ENCODE peak calls at places on chromosomes 1 and 21, in five cellular contexts. Q is neural progenitor cell, J is AG04450, R is lower lobe of right lung, H is GM06990. W is an unnamed sample.

GRCh38 chr1:70168283-70168682 is 37.1 kb downstream of the LRRC40 start:
- DNase-seq in Q (no peak), J (no peak), R (no peak), H (no peak), W (no peak)

GRCh38 chr1:113871597-113872113 is at the start of gene PTPN22:
- DNase-seq in Q (no peak), J (peak), R (peak), H (peak), W (peak)

GRCh38 chr1:12615916-12616708 is 1.9 kb downstream of the DHRS3 start:
- DNase-seq in Q (peak), J (no peak), R (peak), H (no peak), W (no peak)

GRCh38 chr1:245516178-245516829 is 361.5 kb downstream of the KIF26B start:
- DNase-seq in Q (peak), J (peak), R (no peak), H (no peak), W (no peak)

GRCh38 chr1:228398741-228399461 is 7.7 kb downstream of the TRIM11 start:
- DNase-seq in Q (no peak), J (no peak), R (no peak), H (no peak), W (no peak)

GRCh38 chr1:54837002-54837853 is 36.1 kb upstream of the TTC22 start:
- DNase-seq in Q (no peak), J (no peak), R (no peak), H (no peak), W (no peak)

GRCh38 chr1:119531606-119532323 is 24.8 kb downstream of the HSD3B1 start:
- DNase-seq in Q (no peak), J (no peak), R (no peak), H (no peak), W (no peak)

GRCh38 chr21:32705139-32705538 is 22.7 kb downstream of the SYNJ1 start:
- DNase-seq in Q (no peak), J (no peak), R (no peak), H (no peak), W (no peak)

GRCh38 chr1:43636006-43636641 is 13.8 kb upstream of the KDM4A start:
- DNase-seq in Q (no peak), J (no peak), R (no peak), H (no peak), W (no peak)

GRCh38 chr1:227939791-227940771 is 7.7 kb downstream of the WNT9A start:
- DNase-seq in Q (no peak), J (no peak), R (peak), H (no peak), W (no peak)

GRCh38 chr1:9249534-9250335 is 15.2 kb downstream of the H6PD start:
- DNase-seq in Q (peak), J (no peak), R (peak), H (no peak), W (peak)

GRCh38 chr1:25810341-25811299 is 9.1 kb upstream of the MTFR1L start:
- DNase-seq in Q (peak), J (no peak), R (peak), H (peak), W (peak)

GRCh38 chr1:94079056-94079990 is 41.6 kb downstream of the ABCA4 start:
- DNase-seq in Q (peak), J (no peak), R (no peak), H (no peak), W (peak)

GRCh38 chr1:6445062-6445763 is 20.6 kb downstream of the ESPN start:
- DNase-seq in Q (peak), J (no peak), R (no peak), H (no peak), W (peak)

GRCh38 chr1:48947761-48948537 is 171.3 kb upstream of the BEND5 start:
- DNase-seq in Q (no peak), J (no peak), R (no peak), H (no peak), W (no peak)

GRCh38 chr1:166705376-166706289 is 133.6 kb upstream of the POGK start:
- DNase-seq in Q (no peak), J (no peak), R (no peak), H (no peak), W (no peak)

GRCh38 chr1:31424568-31424967 is 11.6 kb downstream of the SERINC2 start:
- DNase-seq in Q (no peak), J (no peak), R (no peak), H (no peak), W (no peak)

GRCh38 chr1:245704765-245705164 is 550.0 kb downstream of the KIF26B start:
- DNase-seq in Q (no peak), J (no peak), R (no peak), H (no peak), W (no peak)

GRCh38 chr1:67732750-67733151 is 47.8 kb downstream of the GADD45A start:
- DNase-seq in Q (no peak), J (no peak), R (no peak), H (no peak), W (peak)

GRCh38 chr1:95407146-95407863 is 173.3 kb downstream of the RWDD3 start:
- DNase-seq in Q (peak), J (no peak), R (no peak), H (no peak), W (no peak)

GRCh38 chr21:29347274-29347681 is 48.6 kb downstream of the BACH1 start:
- DNase-seq in Q (no peak), J (no peak), R (no peak), H (no peak), W (no peak)

GRCh38 chr1:243974451-243975292 is 76.4 kb upstream of the ZBTB18 start:
- DNase-seq in Q (peak), J (no peak), R (no peak), H (no peak), W (peak)

GRCh38 chr1:54979327-54979891 is 1.0 kb upstream of the TMEM61 start:
- DNase-seq in Q (no peak), J (no peak), R (no peak), H (no peak), W (no peak)

GRCh38 chr1:34879230-34879629 is 19.7 kb upstream of the SMIM12 start:
- DNase-seq in Q (peak), J (no peak), R (no peak), H (no peak), W (no peak)
- TF ChIP-seq CTCF in Q (no peak), J (no peak), R (no peak), H (no peak), W (no peak)

GRCh38 chr1:171645553-171646336 is 6.7 kb downstream of the MYOC start:
- DNase-seq in Q (no peak), J (no peak), R (no peak), H (no peak), W (no peak)
- H3K4me3 ChIP-seq in Q (no peak), J (no peak), R (no peak), H (no peak), W (no peak)

GRCh38 chr21:35777081-35777480 is 283.2 kb downstream of the SETD4 start:
- DNase-seq in Q (no peak), J (no peak), R (no peak), H (no peak), W (no peak)
- TF ChIP-seq CTCF in Q (no peak), J (no peak), R (no peak), H (no peak), W (no peak)

GRCh38 chr1:149915429-149916192 is 2.0 kb downstream of the SV2A start:
- DNase-seq in Q (peak), J (no peak), R (no peak), H (no peak), W (peak)

GRCh38 chr1:149914545-149914944 is 3.1 kb downstream of the SV2A start:
- DNase-seq in Q (no peak), J (no peak), R (no peak), H (no peak), W (no peak)

GRCh38 chr1:149916193-149916926 is 1.3 kb downstream of the SV2A start:
- DNase-seq in Q (no peak), J (no peak), R (no peak), H (no peak), W (no peak)

GRCh38 chr1:149916927-149917310 is 725 bp downstream of the SV2A start:
- DNase-seq in Q (no peak), J (no peak), R (no peak), H (no peak), W (no peak)

DNA sequence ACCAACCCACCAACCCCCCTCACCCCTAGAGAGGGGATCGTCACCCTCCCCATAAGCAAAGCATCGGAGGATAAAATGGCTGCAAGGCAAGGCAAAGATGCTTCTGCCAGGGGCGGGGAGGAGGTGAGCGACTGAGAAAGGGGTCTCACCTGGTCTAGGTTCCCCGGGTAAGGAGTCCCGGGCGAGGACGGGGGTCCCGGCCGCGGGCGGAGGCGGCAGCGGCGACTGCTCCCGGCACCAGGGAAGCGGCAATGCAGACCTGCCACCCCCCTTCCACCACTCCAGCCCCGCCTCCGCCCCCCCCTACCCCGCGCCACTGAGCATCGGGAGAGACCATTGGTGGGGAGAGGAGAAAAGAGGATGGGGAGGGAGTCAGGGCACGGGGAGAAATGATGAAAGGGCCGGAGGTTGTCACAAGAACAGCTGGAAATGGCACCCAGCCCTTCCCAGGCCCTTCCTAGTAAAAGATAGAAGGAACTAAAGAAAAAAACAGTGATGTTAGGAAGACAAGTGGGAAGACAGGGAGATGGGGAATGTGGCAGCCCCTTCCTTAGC is at the start of gene SV2A:
- DNase-seq in Q (peak), J (no peak), R (no peak), H (peak), W (no peak)
- H3K4me3 ChIP-seq in Q (peak), J (peak), R (peak), H (peak), W (peak)

DNA sequence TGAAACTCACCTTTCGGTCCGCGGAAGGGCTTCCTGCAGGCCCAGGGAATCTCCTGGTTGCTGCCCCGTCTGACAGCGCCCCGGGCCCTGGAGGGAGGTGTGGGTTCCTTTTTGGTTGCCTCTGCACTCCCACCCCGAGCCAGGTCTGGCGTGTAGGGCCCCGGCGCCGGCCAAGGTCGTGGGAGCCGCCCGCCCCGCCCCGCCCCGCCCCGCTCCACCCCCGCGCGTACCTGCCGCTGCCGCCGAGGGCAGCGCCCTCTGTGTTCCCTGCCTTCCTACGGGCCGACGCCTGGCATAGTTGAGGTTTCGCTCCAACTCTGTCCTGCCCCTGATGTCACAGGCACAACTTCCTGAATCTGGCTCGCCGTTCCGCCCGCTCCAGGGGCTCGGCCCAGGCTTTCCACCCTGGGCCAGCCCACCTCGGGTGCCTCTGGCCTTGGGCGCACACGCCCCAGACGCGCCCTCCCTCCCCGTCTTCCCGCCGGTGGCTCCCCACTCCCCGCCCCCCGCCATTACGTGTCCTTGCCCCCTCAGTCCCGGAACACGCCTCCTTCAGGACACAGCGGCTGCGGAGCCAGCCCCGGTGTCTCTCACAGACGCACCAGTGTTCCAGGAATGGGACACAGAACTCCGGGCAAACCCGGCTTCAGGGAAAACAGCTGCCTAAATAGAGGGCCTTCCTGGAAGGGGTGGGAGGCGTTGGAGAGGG is at the start of gene KIAA0040:
- DNase-seq in Q (peak), J (no peak), R (peak), H (peak), W (peak)
- TF ChIP-seq CTCF in Q (peak), J (no peak), R (peak), H (peak), W (no peak)

GRCh38 chr1:41536296-41536695 is 51.8 kb upstream of the EDN2 start:
- DNase-seq in Q (no peak), J (no peak), R (peak), H (no peak), W (no peak)
- H3K4me3 ChIP-seq in Q (no peak), J (no peak), R (no peak), H (no peak), W (no peak)

GRCh38 chr1:37561794-37562132 is 5.0 kb downstream of the DNALI1 start:
- DNase-seq in Q (peak), J (no peak), R (no peak), H (no peak), W (peak)
- TF ChIP-seq CTCF in Q (peak), J (peak), R (peak), H (peak), W (peak)

DNA sequence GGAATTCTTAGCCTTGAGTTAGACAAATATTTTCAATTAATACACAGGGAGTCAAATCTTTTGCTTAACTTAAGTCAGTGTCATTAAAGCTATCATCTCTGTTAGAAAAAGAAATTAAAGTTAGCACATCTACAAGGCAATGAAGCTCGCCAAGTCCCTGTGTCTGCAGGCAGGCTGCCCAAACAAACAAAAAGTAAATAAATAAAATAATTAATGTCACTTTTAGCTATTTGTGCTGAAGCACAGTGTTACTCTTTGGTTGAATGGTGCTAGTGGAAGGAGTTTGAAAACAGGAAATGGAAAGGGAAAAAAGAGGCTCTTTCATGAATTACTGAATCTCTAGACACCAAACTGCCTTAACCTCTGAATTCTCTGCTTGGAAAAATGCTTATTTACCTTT is 37.1 kb upstream of the COL11A1 start:
- DNase-seq in Q (no peak), J (no peak), R (no peak), H (no peak), W (no peak)
- H3K4me3 ChIP-seq in Q (no peak), J (no peak), R (no peak), H (no peak), W (no peak)

GRCh38 chr21:15279484-15279883 is 214.7 kb upstream of the NRIP1 start:
- DNase-seq in Q (no peak), J (no peak), R (no peak), H (no peak), W (no peak)

GRCh38 chr21:15282666-15283065 is 217.9 kb upstream of the NRIP1 start:
- DNase-seq in Q (no peak), J (no peak), R (no peak), H (no peak), W (no peak)

GRCh38 chr21:15283789-15284188 is 219.0 kb upstream of the NRIP1 start:
- DNase-seq in Q (no peak), J (no peak), R (no peak), H (no peak), W (no peak)

GRCh38 chr21:15283138-15283537 is 218.3 kb upstream of the NRIP1 start:
- DNase-seq in Q (no peak), J (no peak), R (no peak), H (no peak), W (no peak)

DNA sequence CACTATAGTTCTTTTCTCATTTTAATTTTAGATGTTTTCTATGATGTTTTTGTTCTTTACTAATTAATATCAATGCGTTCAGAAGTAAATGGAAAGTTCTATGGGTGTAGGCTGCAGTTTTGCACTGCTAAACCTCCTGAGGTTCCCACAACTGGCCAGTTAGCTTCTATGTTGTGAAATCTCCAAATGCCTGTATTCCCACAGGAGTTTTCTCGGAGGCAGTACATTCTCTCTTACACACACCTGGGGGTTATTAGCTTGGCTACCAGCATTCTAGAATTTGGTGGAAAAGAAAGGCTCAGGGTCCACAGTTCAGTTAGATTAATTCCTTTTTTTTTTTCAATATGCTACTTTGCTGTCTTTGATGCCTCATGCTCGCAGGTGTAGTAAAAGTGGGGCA is 216.9 kb upstream of the NRIP1 start:
- DNase-seq in Q (no peak), J (no peak), R (no peak), H (no peak), W (no peak)
- TF ChIP-seq CTCF in Q (no peak), J (no peak), R (no peak), H (no peak), W (no peak)